ENCODE peak calls at places on chromosomes 5 and 9, in ten cellular contexts. D is cardiac fibroblast, V is hepatocyte, W is IMR-90, S is GM13976, M is MM.1S, E is Peyer's patch, T is GM10248, H is AG04450, I is endothelial cell. X is an unnamed sample.

GRCh38 chr9:114303571-114303970 is 19.3 kb upstream of the ORM1 start:
- DNase-seq in D (no peak), V (no peak), W (no peak), S (no peak), M (no peak), E (peak; percentile 14), T (no peak), H (no peak), I (no peak), X (no peak)

GRCh38 chr9:70574222-70574837 is 159.9 kb upstream of the KLF9 start:
- DNase-seq in D (peak; percentile 71), V (no peak), W (peak; percentile 76), S (no peak), M (no peak), E (no peak), T (no peak), H (no peak), I (no peak), X (no peak)

GRCh38 chr5:60959156-60959555 is 14.2 kb downstream of the NDUFAF2 start:
- DNase-seq in D (peak; percentile 62), V (no peak), W (peak; percentile 40), S (peak; percentile 16), M (peak; percentile 8), E (no peak), T (no peak), H (no peak), I (no peak), X (no peak)

GRCh38 chr9:124477211-124478013 is 27.2 kb downstream of the ADGRD2 start:
- DNase-seq in D (no peak), V (peak; percentile 47), W (no peak), S (no peak), M (no peak), E (no peak), T (no peak), H (no peak), I (no peak), X (peak; percentile 8)

GRCh38 chr5:15835514-15835913 is 335.5 kb downstream of the FBXL7 start:
- DNase-seq in D (peak; percentile 29), V (no peak), W (peak; percentile 38), S (no peak), M (no peak), E (no peak), T (no peak), H (no peak), I (no peak), X (no peak)

GRCh38 chr5:149452007-149452664 is 73.0 kb upstream of the IL17B start:
- DNase-seq in D (peak; percentile 78), V (peak; percentile 89), W (peak; percentile 53), S (no peak), M (no peak), E (peak; percentile 90), T (no peak), H (no peak), I (peak; percentile 62), X (no peak)

GRCh38 chr9:7146582-7146981 is 388.8 kb downstream of the KDM4C start:
- DNase-seq in D (no peak), V (no peak), W (no peak), S (no peak), M (no peak), E (no peak), T (no peak), H (no peak), I (no peak), X (no peak)

GRCh38 chr5:151923865-151924264 is 786 bp downstream of the GLRA1 start:
- DNase-seq in D (peak; percentile 18), V (no peak), W (no peak), S (peak; percentile 16), M (no peak), E (no peak), T (no peak), H (no peak), I (peak; percentile 40), X (no peak)

GRCh38 chr5:9515451-9515850 is 30.4 kb downstream of the SEMA5A start:
- DNase-seq in D (no peak), V (peak; percentile 17), W (no peak), S (no peak), M (no peak), E (peak; percentile 62), T (no peak), H (no peak), I (no peak), X (no peak)

GRCh38 chr5:9512452-9512851 is 33.4 kb downstream of the SEMA5A start:
- DNase-seq in D (peak; percentile 22), V (no peak), W (peak; percentile 18), S (no peak), M (no peak), E (no peak), T (no peak), H (no peak), I (no peak), X (no peak)

GRCh38 chr5:9514968-9515367 is 30.9 kb downstream of the SEMA5A start:
- DNase-seq in D (no peak), V (no peak), W (no peak), S (no peak), M (no peak), E (no peak), T (no peak), H (no peak), I (no peak), X (no peak)

GRCh38 chr5:9516591-9516990 is 29.3 kb downstream of the SEMA5A start:
- DNase-seq in D (no peak), V (no peak), W (no peak), S (no peak), M (no peak), E (no peak), T (no peak), H (no peak), I (peak; percentile 31), X (no peak)

DNA sequence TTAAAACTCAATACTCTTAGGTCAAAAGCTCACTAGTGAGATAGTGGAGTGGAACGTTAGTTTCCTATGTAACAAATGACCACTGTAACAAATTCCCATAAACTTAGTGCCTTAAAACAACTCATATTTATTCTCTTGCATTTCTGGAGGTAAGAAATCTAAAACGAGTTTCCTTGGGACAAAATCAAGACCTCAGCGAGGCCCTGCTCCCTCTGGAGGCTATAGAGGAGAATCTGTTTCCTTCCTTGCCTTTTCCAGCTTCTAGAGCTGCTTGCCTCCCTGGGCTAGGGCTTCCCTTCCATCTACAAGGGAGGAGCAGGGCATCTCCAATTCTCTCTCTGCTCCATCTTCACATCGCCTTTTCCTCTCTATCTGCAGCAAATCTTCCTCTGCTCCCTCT is 32.0 kb downstream of the SEMA5A start:
- DNase-seq in D (peak; percentile 59), V (peak; percentile 45), W (peak; percentile 47), S (no peak), M (no peak), E (no peak), T (no peak), H (no peak), I (no peak), X (no peak)
- TF ChIP-seq CTCF in D (peak; percentile 43), V (peak; percentile 47), W (peak; percentile 44), S (no peak), M (no peak), E (no peak), T (no peak), H (peak; percentile 56), I (peak; percentile 24), X (no peak)

GRCh38 chr5:147453901-147454814 is 55.7 kb downstream of the DPYSL3 start:
- DNase-seq in D (peak; percentile 87), V (peak; percentile 95), W (peak; percentile 85), S (peak; percentile 88), M (peak; percentile 87), E (peak; percentile 78), T (peak; percentile 86), H (peak; percentile 71), I (peak; percentile 94), X (peak; percentile 77)
- TF ChIP-seq CTCF in D (peak; percentile 84), V (peak; percentile 99), W (peak; percentile 96), S (peak; percentile 76), M (peak; percentile 84), E (peak; percentile 46), T (peak; percentile 81), H (peak; percentile 95), I (peak; percentile 88), X (peak; percentile 86)

GRCh38 chr5:172725785-172726184 is 45.2 kb downstream of the DUSP1 start:
- DNase-seq in D (no peak), V (no peak), W (no peak), S (no peak), M (no peak), E (no peak), T (no peak), H (no peak), I (no peak), X (no peak)

GRCh38 chr5:172723508-172723907 is 47.5 kb downstream of the DUSP1 start:
- DNase-seq in D (no peak), V (no peak), W (no peak), S (no peak), M (no peak), E (no peak), T (no peak), H (no peak), I (no peak), X (no peak)

GRCh38 chr5:172725273-172725672 is 45.7 kb downstream of the DUSP1 start:
- DNase-seq in D (no peak), V (no peak), W (no peak), S (no peak), M (no peak), E (no peak), T (no peak), H (no peak), I (no peak), X (no peak)

GRCh38 chr5:172724658-172725183 is 46.3 kb downstream of the DUSP1 start:
- DNase-seq in D (no peak), V (no peak), W (no peak), S (no peak), M (no peak), E (no peak), T (no peak), H (no peak), I (no peak), X (no peak)

DNA sequence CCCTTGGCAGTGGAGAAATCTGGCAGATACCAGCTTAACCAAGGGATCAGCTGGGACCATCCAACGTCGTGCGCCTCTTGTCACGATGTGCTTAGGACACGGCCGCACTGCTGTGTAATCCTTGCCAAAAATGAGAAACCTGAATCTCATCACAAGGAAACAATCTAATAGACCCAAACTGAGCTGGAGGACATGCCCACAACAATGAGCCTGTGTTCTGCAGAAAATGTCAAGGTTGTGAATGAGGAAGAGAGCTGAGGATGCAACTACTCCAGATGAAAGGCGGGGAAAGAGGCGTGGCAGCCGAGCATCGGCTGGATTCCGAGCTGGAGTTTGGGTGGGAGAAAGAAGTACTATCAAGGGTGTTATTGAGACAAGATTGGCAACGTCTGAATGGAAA is 46.8 kb downstream of the DUSP1 start:
- DNase-seq in D (no peak), V (no peak), W (no peak), S (no peak), M (no peak), E (no peak), T (no peak), H (no peak), I (no peak), X (no peak)
- TF ChIP-seq CTCF in D (no peak), V (no peak), W (no peak), S (no peak), M (no peak), E (no peak), T (no peak), H (no peak), I (no peak), X (no peak)

GRCh38 chr9:126126807-126127206 is 199.8 kb upstream of the MVB12B start:
- DNase-seq in D (no peak), V (no peak), W (no peak), S (peak; percentile 4), M (no peak), E (no peak), T (peak; percentile 2), H (no peak), I (no peak), X (no peak)

GRCh38 chr9:126128494-126129142 is 198.0 kb upstream of the MVB12B start:
- DNase-seq in D (no peak), V (no peak), W (no peak), S (peak; percentile 4), M (no peak), E (no peak), T (no peak), H (no peak), I (no peak), X (no peak)

GRCh38 chr9:126127591-126127990 is 199.0 kb upstream of the MVB12B start:
- DNase-seq in D (no peak), V (no peak), W (no peak), S (no peak), M (no peak), E (no peak), T (no peak), H (no peak), I (no peak), X (no peak)

GRCh38 chr9:126131066-126132010 is 195.3 kb upstream of the MVB12B start:
- DNase-seq in D (no peak), V (no peak), W (no peak), S (no peak), M (no peak), E (no peak), T (no peak), H (no peak), I (no peak), X (no peak)

DNA sequence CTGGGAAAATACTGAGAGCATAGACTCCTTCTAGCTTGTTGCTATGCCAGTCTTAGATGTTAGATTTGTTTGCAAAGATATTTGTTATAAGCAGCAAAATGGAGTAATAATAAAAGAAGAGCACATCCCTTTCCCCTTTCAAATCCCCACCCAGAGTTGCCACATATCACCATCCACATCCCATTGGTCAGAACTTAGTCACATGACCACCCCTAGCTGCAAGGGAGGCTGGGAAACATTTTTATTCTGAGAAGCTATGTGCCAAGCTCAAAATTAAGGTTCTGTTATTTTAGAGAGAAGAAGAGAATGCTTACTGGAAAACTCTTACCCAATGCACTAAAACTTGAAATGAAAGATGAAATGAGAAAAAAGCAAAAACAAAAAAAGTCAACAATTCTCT is 193.9 kb upstream of the MVB12B start:
- DNase-seq in D (peak; percentile 3), V (no peak), W (no peak), S (no peak), M (no peak), E (no peak), T (no peak), H (no peak), I (no peak), X (no peak)
- TF ChIP-seq CTCF in D (no peak), V (no peak), W (no peak), S (no peak), M (no peak), E (no peak), T (no peak), H (no peak), I (no peak), X (no peak)